ENCODE peak calls at places on chromosomes 11 and 22, in five cellular contexts. X is kidney, N is type B pancreatic cell, A is vagina, U is astrocyte of the spinal cord. E is an unnamed sample.

GRCh38 chr11:94873910-94874575 is 99.3 kb downstream of the CWC15 start:
- DNase-seq in X (no peak), N (no peak), A (no peak), U (peak), E (no peak)

GRCh38 chr11:65576867-65577755 is 1.3 kb downstream of the EHBP1L1 start:
- DNase-seq in X (peak), N (no peak), A (no peak), U (peak), E (no peak)

GRCh38 chr11:2382129-2382517 is 5.0 kb downstream of the CD81 start:
- DNase-seq in X (peak), N (no peak), A (no peak), U (no peak), E (no peak)

GRCh38 chr22:41048791-41049717 is 43.3 kb upstream of the EP300 start:
- DNase-seq in X (peak), N (peak), A (peak), U (peak), E (no peak)

GRCh38 chr22:31957970-31958594 is 13.7 kb downstream of the YWHAH start:
- DNase-seq in X (no peak), N (no peak), A (no peak), U (no peak), E (no peak)

GRCh38 chr11:912266-912665 is 1.7 kb upstream of the CHID1 start:
- DNase-seq in X (no peak), N (no peak), A (no peak), U (no peak), E (no peak)

GRCh38 chr11:92511522-92512203 is 287.0 kb downstream of the FAT3 start:
- DNase-seq in X (no peak), N (no peak), A (no peak), U (no peak), E (no peak)

GRCh38 chr22:29205598-29206371 is at the start of gene EMID1:
- DNase-seq in X (peak), N (no peak), A (no peak), U (no peak), E (peak)

GRCh38 chr11:9765320-9766101 is 101.6 kb downstream of the SWAP70 start:
- DNase-seq in X (peak), N (no peak), A (no peak), U (peak), E (no peak)

GRCh38 chr11:6603287-6604080 is at the start of the genes ILK and RRP8:
- DNase-seq in X (peak), N (peak), A (peak), U (peak), E (peak)

GRCh38 chr11:122655527-122656072 is at the start of gene UBASH3B:
- DNase-seq in X (peak), N (no peak), A (peak), U (peak), E (peak)
- TF ChIP-seq CTCF in X (no peak), N (peak), A (no peak), U (no peak), E (no peak)

GRCh38 chr22:18033204-18033998 is 9.0 kb upstream of the MICAL3 start:
- DNase-seq in X (no peak), N (no peak), A (no peak), U (no peak), E (no peak)
- TF ChIP-seq CTCF in X (no peak), N (no peak), A (no peak), U (peak), E (no peak)

DNA sequence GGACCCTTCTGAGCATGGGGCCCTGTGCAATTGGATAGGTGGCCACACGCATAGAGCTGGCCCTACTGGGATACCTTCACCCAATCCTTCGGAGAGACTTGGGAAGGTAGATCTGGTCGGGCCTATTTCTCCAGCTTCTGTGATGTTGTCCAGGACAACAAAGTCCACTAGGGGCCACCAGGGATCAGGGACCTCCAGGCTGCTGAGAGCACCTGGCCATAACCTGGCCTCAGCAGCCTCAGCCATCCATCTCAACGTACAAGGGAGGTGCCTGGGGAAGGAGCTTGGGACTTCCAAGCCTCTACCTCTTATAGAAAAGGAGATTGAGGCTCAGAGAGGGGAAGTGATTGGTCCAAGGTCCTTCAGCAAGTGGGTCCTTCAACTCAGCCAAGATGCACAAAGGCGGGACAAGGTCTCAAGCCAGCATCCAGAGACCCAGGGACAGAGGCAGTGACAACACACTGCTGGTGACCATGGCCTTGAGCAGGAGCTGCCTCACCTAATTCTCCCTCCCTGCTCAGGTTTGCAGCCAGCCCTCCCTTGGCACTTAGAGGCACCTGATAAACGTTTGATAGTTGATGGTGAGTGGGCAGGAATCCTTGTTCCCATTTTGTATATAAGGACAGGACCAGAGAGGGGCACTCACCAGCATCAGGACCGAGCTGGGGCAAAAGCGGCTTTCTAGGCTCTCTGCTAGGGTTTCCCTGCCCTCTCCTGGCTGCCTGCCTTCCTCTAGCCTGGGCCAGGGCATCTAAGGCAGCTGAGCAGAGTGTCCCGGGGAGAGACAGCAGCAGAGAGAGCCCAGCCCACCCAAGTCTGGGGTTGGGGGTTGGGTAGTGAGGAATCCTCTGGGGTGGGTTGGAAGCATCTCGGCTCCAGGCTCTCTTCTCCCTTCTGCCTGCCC is 4.5 kb downstream of the RAC2 start:
- DNase-seq in X (no peak), N (no peak), A (no peak), U (no peak), E (no peak)
- TF ChIP-seq CTCF in X (no peak), N (no peak), A (no peak), U (no peak), E (no peak)

DNA sequence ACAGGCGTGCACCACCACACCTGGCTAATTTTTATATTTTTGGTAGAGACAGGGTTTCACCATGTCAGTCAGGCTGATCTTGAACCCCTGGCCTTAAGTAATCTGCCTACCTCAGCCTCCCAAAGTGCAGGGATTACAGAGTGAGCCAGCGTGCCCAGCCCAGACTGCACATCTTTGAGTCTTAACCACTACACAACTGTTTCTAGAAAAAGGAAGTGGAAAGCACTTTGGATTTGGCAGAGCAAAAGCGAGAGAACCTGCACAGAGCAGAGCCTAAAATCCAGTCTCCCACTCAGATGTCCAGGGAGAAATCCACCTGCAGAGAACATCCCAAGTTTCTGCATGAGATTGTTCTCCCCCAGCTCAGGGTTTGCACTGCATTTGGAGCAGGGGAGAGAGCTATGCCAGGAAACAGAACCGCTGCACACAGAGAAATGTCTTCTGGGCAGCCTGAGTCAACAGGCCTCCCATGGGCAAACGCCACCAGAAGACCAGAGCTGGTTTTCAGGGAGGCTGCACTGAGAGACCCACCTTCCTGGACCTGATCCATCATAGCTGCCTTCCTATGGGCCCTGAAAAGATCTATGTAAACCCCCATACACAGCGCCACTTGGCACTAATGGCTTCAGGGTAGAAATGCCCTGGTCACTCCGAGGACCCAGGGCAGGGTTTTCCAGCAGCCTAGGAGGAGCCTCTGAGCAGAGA is 54.0 kb downstream of the RPUSD4 start:
- DNase-seq in X (no peak), N (no peak), A (no peak), U (no peak), E (no peak)
- TF ChIP-seq CTCF in X (no peak), N (no peak), A (no peak), U (no peak), E (no peak)

GRCh38 chr11:4626207-4627105 is 10.8 kb upstream of the OR51D1 start:
- DNase-seq in X (no peak), N (no peak), A (no peak), U (peak), E (peak)
- TF ChIP-seq CTCF in X (peak), N (peak), A (no peak), U (peak), E (peak)

DNA sequence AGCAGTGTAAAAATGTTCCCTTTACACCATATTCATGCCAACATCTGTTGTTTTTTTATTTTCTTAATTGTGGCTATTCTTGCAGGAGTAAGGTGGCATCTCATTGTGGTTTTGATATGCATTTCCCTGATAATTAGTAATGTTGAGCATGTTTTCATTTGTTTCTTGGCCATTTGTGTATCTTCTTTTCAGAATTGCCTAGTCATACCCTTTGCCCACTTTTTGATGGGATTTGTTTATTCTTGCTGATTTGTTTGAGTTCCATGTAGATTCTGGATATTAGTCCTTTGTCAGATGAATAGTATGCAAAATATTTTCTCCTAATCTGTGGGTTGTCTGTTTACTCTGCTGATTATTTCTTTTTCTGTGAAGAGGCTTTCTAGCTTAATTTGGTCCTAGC is 98.9 kb upstream of the SERPIND1 start:
- DNase-seq in X (no peak), N (no peak), A (no peak), U (no peak), E (no peak)
- TF ChIP-seq CTCF in X (no peak), N (no peak), A (no peak), U (no peak), E (no peak)

GRCh38 chr11:60756307-60757032 is at the start of gene MS4A15:
- DNase-seq in X (no peak), N (no peak), A (no peak), U (peak), E (peak)
- TF ChIP-seq CTCF in X (peak), N (peak), A (no peak), U (peak), E (peak)

DNA sequence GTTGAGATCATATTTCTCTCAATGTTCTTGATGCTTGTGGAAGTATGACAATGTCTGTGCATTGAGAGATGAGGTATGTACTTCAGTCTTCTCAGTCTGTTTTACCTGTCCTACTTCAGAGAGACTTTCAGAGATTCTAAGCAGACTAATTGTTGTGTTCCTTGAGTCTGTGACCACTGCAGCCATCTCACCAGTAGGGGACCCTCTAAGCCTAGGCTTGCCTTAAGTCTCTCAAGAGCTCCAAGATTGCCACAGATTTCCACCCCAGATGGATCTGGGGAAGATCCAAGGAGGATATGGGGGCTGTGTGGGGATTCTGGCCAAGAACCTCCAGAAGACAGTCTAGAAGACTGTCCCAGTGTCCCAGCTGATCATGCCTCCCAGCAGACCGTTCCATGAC is 179.9 kb upstream of the PLET1 start:
- DNase-seq in X (no peak), N (no peak), A (no peak), U (no peak), E (no peak)
- TF ChIP-seq CTCF in X (no peak), N (peak), A (no peak), U (no peak), E (no peak)

GRCh38 chr22:37638351-37639069 is 959 bp upstream of the SH3BP1 start:
- DNase-seq in X (no peak), N (no peak), A (no peak), U (no peak), E (no peak)
- TF ChIP-seq CTCF in X (no peak), N (no peak), A (no peak), U (no peak), E (no peak)

DNA sequence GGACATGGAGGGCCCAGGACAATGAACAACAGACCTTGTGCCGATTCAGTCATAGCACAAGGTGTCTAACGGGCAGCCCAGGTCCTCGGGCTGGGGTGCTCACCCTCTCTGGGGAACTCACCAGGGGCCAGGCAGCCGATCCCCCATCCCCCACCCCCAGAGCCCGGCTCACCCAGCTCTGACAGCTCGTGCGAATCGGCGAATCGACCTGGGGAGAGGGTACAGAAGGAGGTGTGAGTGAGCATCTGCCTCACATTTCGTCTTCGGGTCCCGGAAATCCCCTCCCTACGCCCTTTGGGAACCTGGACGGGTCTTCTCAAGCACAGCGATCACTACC is 423 bp downstream of the PEX16 start:
- DNase-seq in X (peak), N (no peak), A (no peak), U (no peak), E (no peak)
- TF ChIP-seq CTCF in X (no peak), N (no peak), A (no peak), U (no peak), E (no peak)

E was measured in GM20000.